ENCODE peak calls at places on chromosome 7, in five cellular contexts. G is PC-3, B is mammary epithelial cell, U is MM.1S, W is colonic mucosa. A is an unnamed sample.

GRCh38 chr7:149097088-149097487 is 6.6 kb upstream of the ZNF786 start:
- DNase-seq in G (no peak), B (no peak), U (no peak), W (no peak), A (peak; percentile 65)

GRCh38 chr7:154794147-154794780 is 208.7 kb downstream of the PAXIP1 start:
- DNase-seq in G (peak; percentile 2), B (peak; percentile 2), U (no peak), W (peak; percentile 34), A (peak; percentile 94)

GRCh38 chr7:53518319-53518718 is 482.9 kb downstream of the POM121L12 start:
- DNase-seq in G (no peak), B (no peak), U (no peak), W (no peak), A (no peak)

GRCh38 chr7:95104739-95105138 is 197.3 kb downstream of the PPP1R9A start:
- DNase-seq in G (peak; percentile 76), B (peak; percentile 90), U (no peak), W (no peak), A (no peak)

GRCh38 chr7:96218844-96219243 is 103.1 kb downstream of the SLC25A13 start:
- DNase-seq in G (no peak), B (no peak), U (no peak), W (no peak), A (no peak)

GRCh38 chr7:44307905-44308740 is 17.3 kb downstream of the CAMK2B start:
- DNase-seq in G (no peak), B (peak; percentile 83), U (no peak), W (peak; percentile 7), A (peak; percentile 44)

GRCh38 chr7:30135551-30136271 is 925 bp downstream of the MTURN start:
- DNase-seq in G (peak; percentile 27), B (peak; percentile 62), U (peak; percentile 46), W (peak; percentile 72), A (peak; percentile 77)

GRCh38 chr7:73977626-73978618 is 50.1 kb upstream of the ELN start:
- DNase-seq in G (no peak), B (no peak), U (no peak), W (peak; percentile 52), A (peak; percentile 34)

GRCh38 chr7:102412548-102412947 is 16.4 kb downstream of the PRKRIP1 start:
- DNase-seq in G (peak; percentile 43), B (no peak), U (peak; percentile 20), W (no peak), A (peak; percentile 83)

GRCh38 chr7:94394399-94395140 is at the start of gene COL1A2:
- DNase-seq in G (peak; percentile 7), B (no peak), U (no peak), W (peak; percentile 52), A (peak; percentile 90)

GRCh38 chr7:139355320-139355719 is 4.4 kb upstream of the LUC7L2 start:
- DNase-seq in G (no peak), B (no peak), U (no peak), W (no peak), A (no peak)

GRCh38 chr7:17941171-17941490 is 837 bp upstream of the SNX13 start:
- DNase-seq in G (peak; percentile 32), B (peak; percentile 30), U (peak; percentile 21), W (no peak), A (no peak)

GRCh38 chr7:130143986-130144618 is 61.1 kb downstream of the TMEM209 start:
- DNase-seq in G (no peak), B (no peak), U (no peak), W (peak; percentile 62), A (no peak)

DNA sequence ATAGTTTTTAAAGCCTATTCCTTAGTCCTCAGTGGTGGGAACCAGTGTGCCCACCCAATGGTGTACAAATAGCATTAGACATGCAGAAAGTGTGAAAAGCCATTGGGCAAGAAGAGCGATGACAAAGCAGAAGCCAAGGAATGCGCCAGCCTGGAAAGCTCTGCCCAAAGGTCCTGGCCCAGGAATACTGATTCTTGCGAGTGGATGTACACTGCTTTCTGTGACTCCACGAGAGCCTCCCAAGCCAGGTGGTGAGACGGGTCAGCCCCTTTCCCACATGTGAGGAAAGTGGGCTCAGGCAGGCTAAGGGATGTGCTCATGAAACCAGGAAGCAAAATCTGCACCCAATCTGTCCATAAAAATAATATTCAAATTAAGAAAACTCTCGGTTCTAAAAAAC is 106.6 kb downstream of the ADCY1 start:
- DNase-seq in G (no peak), B (no peak), U (no peak), W (no peak), A (peak; percentile 25)
- H3K9ac ChIP-seq in G (no peak overlapping the region), B (no peak overlapping the region), U (no peak overlapping the region), W (no peak overlapping the region), A (no peak overlapping the region)

GRCh38 chr7:71254751-71255150 is 122.8 kb downstream of the GALNT17 start:
- DNase-seq in G (no peak), B (no peak), U (no peak), W (no peak), A (no peak)
- H3K9me3 ChIP-seq in G (peaks cover 6% of the 10 kb centered on the region), B (peaks cover 38% of the 10 kb centered on the region), U (no peaks in the 10 kb centered on the region), W (no peaks in the 10 kb centered on the region), A (peaks cover 41% of the 10 kb centered on the region)

GRCh38 chr7:1454471-1455065 is 4.7 kb downstream of the MICALL2 start:
- DNase-seq in G (no peak), B (no peak), U (no peak), W (no peak), A (no peak)
- H3K4me3 ChIP-seq in G (peak overlapping the region; percentile 44), B (peak overlapping the region; percentile 54), U (peak overlapping the region; percentile 43), W (no peak overlapping the region), A (no peak overlapping the region)

GRCh38 chr7:19830604-19831003 is 57.2 kb upstream of the TMEM196 start:
- DNase-seq in G (no peak), B (no peak), U (no peak), W (no peak), A (no peak)

DNA sequence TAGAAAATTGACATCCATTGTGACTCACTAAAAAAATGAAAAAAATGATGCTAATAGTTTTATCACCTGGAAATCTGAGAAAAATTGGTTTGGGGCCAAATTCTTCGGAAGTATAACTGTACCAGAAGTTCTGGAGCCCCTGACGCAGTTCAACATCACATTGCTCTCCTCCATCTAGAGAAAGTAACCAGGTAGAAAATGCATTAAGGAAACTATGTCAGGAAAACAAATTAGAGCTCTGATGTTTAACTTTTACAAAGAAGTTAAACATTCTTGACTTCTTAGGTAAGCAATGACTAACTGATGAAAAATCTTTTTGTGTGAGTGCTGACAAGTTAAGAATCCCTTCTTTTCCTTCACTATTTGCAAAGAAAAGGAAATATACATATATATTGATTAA is 61.1 kb upstream of the TMEM196 start:
- DNase-seq in G (peak; percentile 86), B (peak; percentile 12), U (no peak), W (no peak), A (no peak)
- H3K9ac ChIP-seq in G (no peak overlapping the region), B (no peak overlapping the region), U (no peak overlapping the region), W (no peak overlapping the region), A (no peak overlapping the region)

GRCh38 chr7:63112764-63113712 is 885.6 kb upstream of the ZNF722 start:
- DNase-seq in G (no peak), B (no peak), U (no peak), W (no peak), A (no peak)
- H3K9me3 ChIP-seq in G (no peaks in the 10 kb centered on the region), B (peaks cover 30% of the 10 kb centered on the region), U (no peaks in the 10 kb centered on the region), W (no peaks in the 10 kb centered on the region), A (peaks cover 42% of the 10 kb centered on the region)

GRCh38 chr7:150858236-150859197 is 6.2 kb downstream of the AOC1 start:
- DNase-seq in G (no peak), B (no peak), U (no peak), W (peak; percentile 11), A (peak; percentile 34)

GRCh38 chr7:150860291-150860977 is 8.1 kb downstream of the AOC1 start:
- DNase-seq in G (no peak), B (no peak), U (no peak), W (peak; percentile 14), A (peak; percentile 38)

GRCh38 chr7:150863946-150864345 is 11.6 kb downstream of the AOC1 start:
- DNase-seq in G (no peak), B (no peak), U (no peak), W (no peak), A (no peak)

GRCh38 chr7:150862356-150862755 is 10.0 kb downstream of the AOC1 start:
- DNase-seq in G (no peak), B (no peak), U (no peak), W (no peak), A (no peak)

DNA sequence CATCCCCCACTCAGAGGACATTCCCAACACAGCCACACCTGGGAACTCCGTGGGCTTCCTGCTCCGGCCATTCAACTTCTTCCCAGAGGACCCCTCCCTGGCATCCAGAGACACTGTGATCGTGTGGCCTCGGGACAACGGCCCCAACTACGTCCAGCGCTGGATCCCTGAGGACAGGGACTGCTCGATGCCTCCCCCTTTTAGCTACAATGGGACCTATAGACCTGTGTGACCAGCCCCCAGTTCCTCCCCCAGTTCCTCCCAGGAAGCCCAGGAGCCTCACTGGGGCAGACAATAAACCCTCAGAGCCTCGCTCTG is 8.6 kb downstream of the AOC1 start:
- DNase-seq in G (no peak), B (no peak), U (no peak), W (peak; percentile 13), A (peak; percentile 38)
- H3K4me3 ChIP-seq in G (no peak overlapping the region), B (no peak overlapping the region), U (no peak overlapping the region), W (no peak overlapping the region), A (no peak overlapping the region)

DNA sequence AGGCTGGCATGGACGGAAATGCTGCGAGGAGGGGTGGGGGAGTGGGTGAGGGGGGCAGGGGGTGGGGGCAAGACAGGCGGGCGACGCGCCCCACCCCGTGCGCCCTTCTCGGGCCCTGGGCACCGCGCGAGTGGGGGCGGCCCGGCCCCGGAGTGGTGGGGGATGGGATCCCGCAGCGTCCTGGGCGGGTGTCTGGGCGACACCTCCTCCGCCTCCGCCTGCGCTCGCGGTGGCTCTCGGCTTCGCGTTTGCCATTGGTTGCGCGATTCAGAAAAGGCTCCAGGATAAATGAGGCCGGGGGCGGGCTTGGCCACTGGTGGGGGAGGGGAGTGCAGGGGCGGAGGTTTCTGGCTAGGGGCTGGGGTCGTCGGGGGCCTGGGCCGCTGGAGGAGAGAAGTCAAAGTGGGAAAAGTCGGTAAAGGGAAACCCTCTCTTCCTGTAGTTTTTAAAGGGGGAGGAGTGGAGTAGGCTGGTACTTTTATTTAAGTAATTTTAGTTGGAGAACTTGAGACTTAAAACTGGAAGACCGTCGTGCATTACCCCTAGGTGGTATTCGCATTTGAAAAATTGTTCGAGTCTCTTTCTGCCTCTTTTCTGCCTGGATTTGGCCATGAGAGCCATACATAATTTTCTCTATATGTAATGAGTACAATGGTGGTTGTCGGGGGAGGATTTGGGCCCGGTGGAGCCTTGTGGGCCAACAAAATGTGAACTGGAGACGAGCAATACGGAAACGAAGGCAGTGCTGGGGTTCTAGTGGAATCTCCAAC is 984 bp upstream of the IGF2BP3 start:
- DNase-seq in G (peak; percentile 78), B (peak; percentile 46), U (no peak), W (peak; percentile 62), A (peak; percentile 97)
- H3K9ac ChIP-seq in G (peak overlapping the region; percentile 79), B (no peak overlapping the region), U (no peak overlapping the region), W (no peak overlapping the region), A (peak overlapping the region; percentile 93)

A was measured in endodermal cell.